ENCODE peak calls at places on chromosomes 5 and 9, in four cellular contexts. A, X, P and J are unnamed samples.

GRCh38 chr5:12294151-12294550 is 389.9 kb upstream of the CTNND2 start:
- DNase-seq in X (no peak), P (no peak), A (no peak), J (no peak)

GRCh38 chr5:134224905-134225779 is 731 bp downstream of the PPP2CA start:
- DNase-seq in P (peak), X (no peak), A (peak), J (peak)

GRCh38 chr9:109600142-109600541 is 102.0 kb upstream of the PTPN3 start:
- DNase-seq in X (peak), A (no peak), P (peak), J (no peak)

GRCh38 chr5:159971038-159971437 is 37.9 kb upstream of the TTC1 start:
- DNase-seq in P (peak), A (no peak), X (no peak), J (no peak)

GRCh38 chr9:109013678-109014145 is 413 bp upstream of the CTNNAL1 start:
- DNase-seq in X (peak), P (peak), A (no peak), J (no peak)

GRCh38 chr5:176846335-176847140 is 36.2 kb downstream of the UNC5A start:
- DNase-seq in A (no peak), X (no peak), P (no peak), J (no peak)

GRCh38 chr9:78253285-78253684 is 17.4 kb downstream of the CEP78 start:
- DNase-seq in A (no peak), X (no peak), P (no peak), J (no peak)

GRCh38 chr9:85224301-85224700 is 517.5 kb downstream of the AGTPBP1 start:
- DNase-seq in P (no peak), X (no peak), A (no peak), J (no peak)

GRCh38 chr5:135194573-135195266 is 160.7 kb upstream of the PITX1 start:
- DNase-seq in X (no peak), A (no peak), P (peak), J (no peak)

GRCh38 chr5:113020461-113021273 is 44.1 kb downstream of the DCP2 start:
- DNase-seq in A (no peak), P (peak), X (peak), J (peak)

GRCh38 chr5:17415282-17415681 is 82.7 kb upstream of the TAF11L2 start:
- DNase-seq in X (no peak), P (peak), A (no peak), J (no peak)

GRCh38 chr9:81649475-81649874 is 39.9 kb downstream of the TLE1 start:
- DNase-seq in X (no peak), A (no peak), P (no peak), J (no peak)

GRCh38 chr5:127425037-127425436 is 92.4 kb upstream of the PRRC1 start:
- DNase-seq in A (peak), P (no peak), X (no peak), J (no peak)

GRCh38 chr9:115211413-115212204 is 93.7 kb upstream of the TNC start:
- DNase-seq in X (peak), P (peak), A (no peak), J (no peak)

GRCh38 chr5:138725153-138725884 is 27.9 kb upstream of the CTNNA1 start:
- DNase-seq in A (peak), X (peak), P (peak), J (no peak)

GRCh38 chr5:168104811-168105481 is 186.5 kb upstream of the WWC1 start:
- DNase-seq in X (no peak), A (peak), P (no peak), J (no peak)

GRCh38 chr9:130027533-130028370 is 15.2 kb downstream of the FNBP1 start:
- DNase-seq in P (no peak), A (no peak), X (no peak), J (no peak)

GRCh38 chr5:76542887-76543690 is 80.1 kb downstream of the F2RL2 start:
- DNase-seq in P (no peak), A (no peak), X (no peak), J (peak)

GRCh38 chr5:82384025-82384750 is 106.0 kb upstream of the RPS23 start:
- DNase-seq in A (no peak), X (no peak), P (peak), J (no peak)

GRCh38 chr5:59036274-59036961 is 453.5 kb downstream of the RAB3C start:
- DNase-seq in X (peak), P (peak), A (no peak), J (no peak)

DNA sequence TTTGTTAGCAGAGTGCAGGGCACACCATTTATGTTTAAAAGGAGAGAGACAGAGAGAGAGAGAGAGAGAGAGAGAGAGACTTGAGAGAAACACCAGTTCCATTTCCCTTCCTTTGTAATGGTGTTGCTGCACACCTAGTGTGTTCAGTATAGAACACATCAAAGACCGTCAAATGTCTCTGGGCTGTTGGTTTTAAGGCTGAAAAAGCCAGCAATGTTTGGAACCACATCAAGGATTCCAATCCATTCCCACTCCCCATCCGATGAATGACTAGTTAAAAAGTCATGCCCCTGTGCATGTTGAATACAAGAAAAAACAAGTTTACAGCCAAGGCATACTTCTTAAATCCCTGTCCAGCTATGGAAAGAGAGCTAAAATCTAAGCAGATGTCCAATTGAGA is 83.0 kb upstream of the IFNE start:
- DNase-seq in A (no peak), X (no peak), P (no peak), J (no peak)
- H3K4me3 ChIP-seq in A (no peak), X (no peak), P (no peak), J (no peak)

GRCh38 chr5:157460921-157461792 is 1.1 kb downstream of the NIPAL4 start:
- DNase-seq in P (no peak), A (no peak), X (no peak), J (no peak)

GRCh38 chr5:157458835-157459234 is 1.2 kb upstream of the NIPAL4 start:
- DNase-seq in X (no peak), A (no peak), P (no peak), J (no peak)

GRCh38 chr5:157457391-157457790 is 2.6 kb upstream of the NIPAL4 start:
- DNase-seq in X (no peak), P (no peak), A (no peak), J (no peak)

GRCh38 chr5:157463081-157463480 is 3.1 kb downstream of the NIPAL4 start:
- DNase-seq in A (no peak), X (no peak), P (no peak), J (no peak)

GRCh38 chr5:157459715-157460599 is at the start of gene NIPAL4:
- DNase-seq in A (peak), X (no peak), P (no peak), J (no peak)
- H3K4me3 ChIP-seq in A (peak), X (peak), P (peak), J (no peak)

GRCh38 chr5:523658-524441 is 399 bp downstream of the SLC9A3 start:
- DNase-seq in P (no peak), A (no peak), X (no peak), J (no peak)
- H3K4me3 ChIP-seq in P (no peak), A (peak), X (no peak), J (no peak)

GRCh38 chr5:158119852-158120708 is 261.1 kb upstream of the CLINT1 start:
- DNase-seq in P (no peak), A (no peak), X (no peak), J (peak)
- H3K4me3 ChIP-seq in P (no peak), A (no peak), X (no peak), J (no peak)

DNA sequence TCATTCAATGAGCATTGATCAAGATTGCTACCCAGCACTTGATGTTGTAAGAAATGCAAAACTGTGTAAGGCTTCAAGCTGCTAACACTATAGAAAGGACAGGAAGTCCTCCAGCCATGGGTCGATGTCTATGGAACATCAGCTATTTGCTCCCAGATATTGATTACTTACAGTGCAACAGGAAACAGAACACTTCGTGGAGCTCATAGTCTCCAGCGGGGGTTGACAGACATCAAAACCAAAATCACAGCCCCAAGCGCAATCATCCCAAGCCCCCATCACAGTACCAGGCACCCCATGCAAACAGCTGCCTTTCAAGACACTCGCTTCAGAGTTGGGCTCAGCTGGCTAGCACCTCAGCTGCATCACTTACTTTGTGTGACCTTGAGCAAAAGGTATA is 26.8 kb upstream of the DUSP1 start:
- DNase-seq in P (no peak), X (no peak), A (no peak), J (no peak)
- H3K4me3 ChIP-seq in P (no peak), X (no peak), A (no peak), J (no peak)

GRCh38 chr9:38107811-38108304 is 38.8 kb upstream of the SHB start:
- DNase-seq in A (no peak), P (no peak), X (no peak), J (no peak)

GRCh38 chr9:38107405-38107804 is 38.4 kb upstream of the SHB start:
- DNase-seq in A (no peak), X (no peak), P (no peak), J (no peak)

GRCh38 chr9:38109601-38110000 is 40.6 kb upstream of the SHB start:
- DNase-seq in X (no peak), A (no peak), P (no peak), J (no peak)

GRCh38 chr9:38108326-38108725 is 39.3 kb upstream of the SHB start:
- DNase-seq in X (no peak), P (no peak), A (no peak), J (no peak)

GRCh38 chr9:38106488-38106887 is 37.5 kb upstream of the SHB start:
- DNase-seq in P (no peak), X (no peak), A (no peak), J (no peak)
- H3K4me3 ChIP-seq in P (no peak), X (no peak), A (no peak), J (no peak)